ENCODE peak calls at places on chromosomes 13 and 19, in six cellular contexts. I is neuronal stem cell; W is stimulated activated naive CD8-positive, alpha-beta T cell treated with anti-CD3 and anti-CD28 coated beads, Interleukin-15, Interleukin-2, amounts not matched to agents 100 U/mL and 50 U/mL, for 24 hours; R is stomach; X is A673; U is cardiac fibroblast. Q is an unnamed sample.

GRCh38 chr13:49082653-49083536 is 107.2 kb downstream of the FNDC3A start:
- DNase-seq in I (no peak), W (no peak), R (no peak), X (no peak), U (peak), Q (no peak)

GRCh38 chr13:75186384-75186783 is 295.6 kb downstream of the TBC1D4 start:
- DNase-seq in I (no peak), W (no peak), R (no peak), X (no peak), U (no peak), Q (no peak)

GRCh38 chr19:45499196-45500180 is 1.2 kb downstream of the PPM1N start:
- DNase-seq in I (peak), W (peak), R (no peak), X (peak), U (peak), Q (peak)

GRCh38 chr13:21232599-21232998 is 56.1 kb downstream of the MRPL57 start:
- DNase-seq in I (no peak), W (no peak), R (no peak), X (no peak), U (no peak), Q (no peak)

GRCh38 chr13:33537691-33538090 is 252.1 kb upstream of the STARD13 start:
- DNase-seq in I (no peak), W (no peak), R (no peak), X (peak), U (no peak), Q (no peak)

GRCh38 chr19:10819124-10820060 is 16.6 kb downstream of the TMED1 start:
- DNase-seq in I (no peak), W (no peak), R (peak), X (no peak), U (no peak), Q (no peak)

GRCh38 chr19:1590641-1591397 is 1.8 kb downstream of the MBD3 start:
- DNase-seq in I (no peak), W (peak), R (no peak), X (peak), U (peak), Q (no peak)

GRCh38 chr13:64248371-64249065 is 2832.9 kb upstream of the PCDH20 start:
- DNase-seq in I (no peak), W (no peak), R (no peak), X (no peak), U (no peak), Q (no peak)

GRCh38 chr19:46202426-46202825 is 27.1 kb upstream of the IGFL1 start:
- DNase-seq in I (no peak), W (no peak), R (no peak), X (no peak), U (no peak), Q (no peak)

GRCh38 chr13:61765181-61765742 is 349.6 kb upstream of the PCDH20 start:
- DNase-seq in I (no peak), W (no peak), R (no peak), X (no peak), U (no peak), Q (no peak)

GRCh38 chr19:14091086-14091884 is 734 bp upstream of the SAMD1 start:
- DNase-seq in I (peak), W (peak), R (no peak), X (peak), U (peak), Q (peak)

GRCh38 chr19:41323430-41324125 is 13.6 kb downstream of the CCDC97 start:
- DNase-seq in I (no peak), W (no peak), R (peak), X (peak), U (peak), Q (no peak)

GRCh38 chr13:113021811-113022210 is 52.8 kb downstream of the MCF2L start:
- DNase-seq in I (no peak), W (no peak), R (no peak), X (no peak), U (no peak), Q (no peak)

GRCh38 chr19:50580970-50581636 is 12.9 kb upstream of the LRRC4B start:
- DNase-seq in I (no peak), W (no peak), R (no peak), X (no peak), U (no peak), Q (no peak)

GRCh38 chr13:38002596-38002995 is 133.0 kb upstream of the TRPC4 start:
- DNase-seq in I (no peak), W (no peak), R (no peak), X (peak), U (no peak), Q (no peak)

GRCh38 chr19:3694361-3695123 is 5.7 kb downstream of the PIP5K1C start:
- DNase-seq in I (no peak), W (no peak), R (no peak), X (no peak), U (no peak), Q (no peak)

GRCh38 chr13:89550842-89551422 is 1796.6 kb upstream of the MIR17HG start:
- DNase-seq in I (no peak), W (no peak), R (no peak), X (peak), U (peak), Q (no peak)

Q was measured in left lobe of liver.